ENCODE peak calls at places on chromosome 21, in eight cellular contexts. X, J, B, I, P, Q, C and H are unnamed samples.

GRCh38 chr21:34614693-34615486 is at the start of gene RCAN1:
- DNase-seq in X (peak; percentile 93), J (peak; percentile 90), B (peak; percentile 97), I (peak; percentile 93), P (peak; percentile 85), Q (peak; percentile 93), C (peak; percentile 95), H (peak; percentile 51)

GRCh38 chr21:29624776-29625175 is 315.0 kb downstream of the GRIK1 start:
- DNase-seq in X (no peak), J (no peak), B (no peak), I (no peak), P (no peak), Q (no peak), C (no peak), H (no peak)

GRCh38 chr21:40204956-40205355 is 337.7 kb downstream of the PCP4 start:
- DNase-seq in X (no peak), J (no peak), B (no peak), I (no peak), P (no peak), Q (no peak), C (no peak), H (no peak)

GRCh38 chr21:29299046-29299905 is 554 bp downstream of the BACH1 start:
- DNase-seq in X (peak; percentile 57), J (peak; percentile 69), B (peak; percentile 76), I (peak; percentile 59), P (peak; percentile 75), Q (peak; percentile 66), C (peak; percentile 54), H (no peak)

GRCh38 chr21:29349702-29350101 is 51.0 kb downstream of the BACH1 start:
- DNase-seq in X (no peak), J (no peak), B (peak; percentile 52), I (no peak), P (no peak), Q (peak; percentile 21), C (peak; percentile 32), H (no peak)

GRCh38 chr21:34571994-34572393 is 42.9 kb downstream of the RCAN1 start:
- DNase-seq in X (no peak), J (no peak), B (no peak), I (no peak), P (no peak), Q (no peak), C (no peak), H (no peak)

GRCh38 chr21:31342328-31342727 is 1.7 kb downstream of the TIAM1 start:
- DNase-seq in X (no peak), J (no peak), B (no peak), I (no peak), P (no peak), Q (no peak), C (peak; percentile 58), H (no peak)

GRCh38 chr21:25350056-25350455 is 257.2 kb downstream of the MRPL39 start:
- DNase-seq in X (peak; percentile 59), J (peak; percentile 66), B (peak; percentile 26), I (peak; percentile 66), P (no peak), Q (peak; percentile 49), C (peak; percentile 25), H (no peak)

GRCh38 chr21:23660560-23660959 is 1946.7 kb downstream of the MRPL39 start:
- DNase-seq in X (no peak), J (no peak), B (no peak), I (no peak), P (no peak), Q (no peak), C (no peak), H (no peak)

GRCh38 chr21:15735409-15735808 is 5.6 kb downstream of the USP25 start:
- DNase-seq in X (no peak), J (no peak), B (no peak), I (no peak), P (no peak), Q (no peak), C (no peak), H (no peak)
- TF ChIP-seq CTCF in X (no peak), J (no peak), B (no peak), I (no peak), P (no peak), Q (no peak), C (no peak), H (no peak)

GRCh38 chr21:38433516-38433915 is 64.8 kb downstream of the ERG start:
- DNase-seq in X (no peak), J (no peak), B (no peak), I (no peak), P (no peak), Q (no peak), C (no peak), H (no peak)

GRCh38 chr21:38439957-38440356 is 58.3 kb downstream of the ERG start:
- DNase-seq in X (peak; percentile 20), J (no peak), B (no peak), I (no peak), P (no peak), Q (no peak), C (no peak), H (no peak)

GRCh38 chr21:38438476-38438893 is 59.8 kb downstream of the ERG start:
- DNase-seq in X (peak; percentile 99), J (peak; percentile 97), B (peak; percentile 27), I (peak; percentile 47), P (no peak), Q (peak; percentile 98), C (no peak), H (no peak)

GRCh38 chr21:38439336-38439900 is 58.9 kb downstream of the ERG start:
- DNase-seq in X (peak; percentile 47), J (peak; percentile 67), B (no peak), I (no peak), P (no peak), Q (peak; percentile 39), C (no peak), H (no peak)

GRCh38 chr21:38434913-38435533 is 63.3 kb downstream of the ERG start:
- DNase-seq in X (peak; percentile 56), J (peak; percentile 72), B (peak; percentile 24), I (peak; percentile 32), P (no peak), Q (peak; percentile 51), C (peak; percentile 60), H (no peak)
- H3K4me3 ChIP-seq in X (no peak overlapping the region), J (peak overlapping the region; percentile 13), B (no peak overlapping the region), I (peak overlapping the region; percentile 30), P (no peak overlapping the region), Q (no peak overlapping the region), C (no peak overlapping the region), H (peak overlapping the region; percentile 39)

GRCh38 chr21:43658769-43659135 is 536 bp downstream of the HSF2BP start:
- DNase-seq in X (no peak), J (no peak), B (no peak), I (no peak), P (no peak), Q (no peak), C (no peak), H (no peak)

GRCh38 chr21:43657355-43658093 is 1.8 kb downstream of the HSF2BP start:
- DNase-seq in X (no peak), J (no peak), B (no peak), I (no peak), P (no peak), Q (no peak), C (no peak), H (no peak)

GRCh38 chr21:43658094-43658725 is 1.1 kb downstream of the HSF2BP start:
- DNase-seq in X (no peak), J (no peak), B (no peak), I (no peak), P (no peak), Q (no peak), C (no peak), H (no peak)

GRCh38 chr21:43662286-43662685 is 2.9 kb downstream of the RRP1B start:
- DNase-seq in X (no peak), J (no peak), B (no peak), I (no peak), P (no peak), Q (no peak), C (no peak), H (no peak)

GRCh38 chr21:43659136-43660000 is at the start of the genes HSF2BP and RRP1B:
- DNase-seq in X (peak; percentile 86), J (peak; percentile 74), B (peak; percentile 91), I (peak; percentile 84), P (peak; percentile 71), Q (peak; percentile 88), C (peak; percentile 88), H (no peak)
- TF ChIP-seq CTCF in X (no peak), J (no peak), B (no peak), I (no peak), P (no peak), Q (no peak), C (peak; percentile 10), H (no peak)

GRCh38 chr21:16279658-16280581 is 550.1 kb downstream of the USP25 start:
- DNase-seq in X (peak; percentile 61), J (peak; percentile 63), B (peak; percentile 49), I (peak; percentile 55), P (no peak), Q (peak; percentile 69), C (peak; percentile 10), H (peak; percentile 10)
- H3K4me3 ChIP-seq in X (peak overlapping the region; percentile 33), J (peak overlapping the region; percentile 29), B (no peak overlapping the region), I (peak overlapping the region; percentile 37), P (no peak overlapping the region), Q (no peak overlapping the region), C (no peak overlapping the region), H (no peak overlapping the region)

GRCh38 chr21:45617021-45617930 is 26.2 kb upstream of the PCBP3 start:
- DNase-seq in X (no peak), J (no peak), B (peak; percentile 38), I (no peak), P (no peak), Q (no peak), C (no peak), H (no peak)
- TF ChIP-seq CTCF in X (no peak), J (no peak), B (no peak), I (no peak), P (no peak), Q (no peak), C (no peak), H (peak; percentile 4)

GRCh38 chr21:33330726-33331125 is 6.0 kb downstream of the IFNAR1 start:
- DNase-seq in X (no peak), J (no peak), B (no peak), I (no peak), P (no peak), Q (no peak), C (no peak), H (no peak)

GRCh38 chr21:33325222-33326067 is 675 bp downstream of the IFNAR1 start:
- DNase-seq in X (peak; percentile 77), J (peak; percentile 70), B (peak; percentile 48), I (peak; percentile 67), P (peak; percentile 75), Q (peak; percentile 77), C (peak; percentile 76), H (no peak)

GRCh38 chr21:33324311-33325221 is at the start of gene IFNAR1:
- DNase-seq in X (peak; percentile 98), J (peak; percentile 98), B (peak; percentile 99), I (peak; percentile 98), P (peak; percentile 100), Q (peak; percentile 99), C (peak; percentile 99), H (peak; percentile 76)

GRCh38 chr21:33327326-33327725 is 2.6 kb downstream of the IFNAR1 start:
- DNase-seq in X (no peak), J (no peak), B (no peak), I (no peak), P (no peak), Q (no peak), C (no peak), H (no peak)

GRCh38 chr21:33327792-33328433 is 3.1 kb downstream of the IFNAR1 start:
- DNase-seq in X (no peak), J (no peak), B (no peak), I (no peak), P (no peak), Q (no peak), C (no peak), H (no peak)
- H3K4me3 ChIP-seq in X (no peak overlapping the region), J (no peak overlapping the region), B (no peak overlapping the region), I (no peak overlapping the region), P (no peak overlapping the region), Q (no peak overlapping the region), C (no peak overlapping the region), H (no peak overlapping the region)